ENCODE peak calls at places on chromosome 4, in four cellular contexts. A, H, C and W are unnamed samples.

GRCh38 chr4:106245176-106245575 is 70.8 kb downstream of the TBCK start:
- DNase-seq in H (no peak), C (no peak), A (no peak), W (no peak)

GRCh38 chr4:168551211-168551610 is 54.4 kb downstream of the PALLD start:
- DNase-seq in A (no peak), H (no peak), C (no peak), W (no peak)

GRCh38 chr4:142353149-142353738 is 492.9 kb downstream of the INPP4B start:
- DNase-seq in H (peak; percentile 53), A (no peak), C (peak; percentile 46), W (no peak)

GRCh38 chr4:138138774-138139173 is 103.4 kb downstream of the SLC7A11 start:
- DNase-seq in C (no peak), H (no peak), A (no peak), W (no peak)

GRCh38 chr4:141387299-141387698 is 166.6 kb downstream of the ZNF330 start:
- DNase-seq in A (no peak), H (no peak), C (no peak), W (no peak)

GRCh38 chr4:8921465-8921864 is 49.8 kb upstream of the HMX1 start:
- DNase-seq in H (no peak), A (no peak), C (no peak), W (no peak)

GRCh38 chr4:113673450-113673849 is 88.1 kb downstream of the CAMK2D start:
- DNase-seq in C (no peak), H (no peak), A (no peak), W (no peak)

GRCh38 chr4:705278-706082 is at the start of gene PCGF3:
- DNase-seq in A (peak; percentile 100), H (peak; percentile 93), C (peak; percentile 44), W (peak; percentile 97)

GRCh38 chr4:150240011-150240410 is 161.8 kb downstream of the DCLK2 start:
- DNase-seq in A (no peak), H (no peak), C (no peak), W (no peak)

GRCh38 chr4:164926301-164926700 is 49.3 kb downstream of the APELA start:
- DNase-seq in C (no peak), A (no peak), H (no peak), W (no peak)

GRCh38 chr4:78749258-78749971 is 26.7 kb upstream of the BMP2K start:
- DNase-seq in H (no peak), C (no peak), A (no peak), W (no peak)

GRCh38 chr4:91325495-91325894 is 978.3 kb upstream of the GRID2 start:
- DNase-seq in A (no peak), C (no peak), H (no peak), W (no peak)

GRCh38 chr4:65839288-65839919 is 169.1 kb upstream of the EPHA5 start:
- DNase-seq in H (no peak), A (no peak), C (no peak), W (no peak)

GRCh38 chr4:7371122-7371941 is 63.4 kb downstream of the PSAPL1 start:
- DNase-seq in A (peak; percentile 51), C (no peak), H (no peak), W (no peak)

GRCh38 chr4:147518846-147519767 is 38.2 kb downstream of the EDNRA start:
- DNase-seq in C (no peak), A (no peak), H (peak; percentile 14), W (peak; percentile 25)

GRCh38 chr4:110396963-110397362 is 79.0 kb upstream of the ENPEP start:
- DNase-seq in H (no peak), A (no peak), C (no peak), W (no peak)

GRCh38 chr4:168631241-168632151 is 134.6 kb downstream of the PALLD start:
- DNase-seq in H (peak; percentile 83), A (peak; percentile 90), C (no peak), W (peak; percentile 78)

GRCh38 chr4:137425281-137425680 is 107.0 kb downstream of the PCDH18 start:
- DNase-seq in A (no peak), C (no peak), H (no peak), W (no peak)

GRCh38 chr4:79576480-79576803 is 168.4 kb upstream of the GK2 start:
- DNase-seq in C (no peak), A (no peak), H (peak; percentile 23), W (no peak)

GRCh38 chr4:113822555-113823290 is 61.2 kb upstream of the CAMK2D start:
- DNase-seq in A (no peak), H (no peak), C (no peak), W (no peak)

GRCh38 chr4:82773049-82773448 is 25.5 kb downstream of the SCD5 start:
- DNase-seq in C (no peak), A (no peak), H (no peak), W (no peak)

GRCh38 chr4:118760493-118760892 is 75.3 kb downstream of the METTL14 start:
- DNase-seq in C (no peak), A (no peak), H (no peak), W (no peak)

DNA sequence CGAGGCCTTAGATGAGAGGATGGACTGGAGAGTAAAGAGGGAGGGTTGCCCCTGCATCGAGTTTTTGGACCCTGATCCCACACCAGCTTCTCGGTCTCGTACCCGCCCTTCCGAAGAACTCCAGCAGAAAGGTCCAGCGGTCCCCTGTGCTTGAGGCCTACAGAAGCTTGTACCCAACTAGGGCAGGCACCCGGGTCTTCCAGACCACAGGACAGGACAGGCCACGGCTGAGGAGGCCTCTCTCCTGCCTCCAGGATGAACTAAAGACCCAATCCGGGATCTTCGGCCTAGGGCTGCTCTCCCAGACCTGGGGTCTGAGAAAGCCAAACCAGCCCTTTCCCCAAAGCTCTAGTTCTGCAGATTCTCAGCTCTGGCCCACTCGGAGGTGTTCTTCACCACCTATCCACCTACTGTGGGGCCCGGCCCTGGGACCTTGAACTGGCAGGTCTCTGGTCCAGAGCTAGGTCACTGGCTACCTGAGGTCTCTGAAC is 1.2 kb downstream of the NKX3-2 start:
- DNase-seq in H (no peak), A (no peak), C (no peak), W (no peak)
- H3K4me3 ChIP-seq in H (peak overlapping the region; percentile 52), A (no peak overlapping the region), C (no peak overlapping the region), W (no peak overlapping the region)

DNA sequence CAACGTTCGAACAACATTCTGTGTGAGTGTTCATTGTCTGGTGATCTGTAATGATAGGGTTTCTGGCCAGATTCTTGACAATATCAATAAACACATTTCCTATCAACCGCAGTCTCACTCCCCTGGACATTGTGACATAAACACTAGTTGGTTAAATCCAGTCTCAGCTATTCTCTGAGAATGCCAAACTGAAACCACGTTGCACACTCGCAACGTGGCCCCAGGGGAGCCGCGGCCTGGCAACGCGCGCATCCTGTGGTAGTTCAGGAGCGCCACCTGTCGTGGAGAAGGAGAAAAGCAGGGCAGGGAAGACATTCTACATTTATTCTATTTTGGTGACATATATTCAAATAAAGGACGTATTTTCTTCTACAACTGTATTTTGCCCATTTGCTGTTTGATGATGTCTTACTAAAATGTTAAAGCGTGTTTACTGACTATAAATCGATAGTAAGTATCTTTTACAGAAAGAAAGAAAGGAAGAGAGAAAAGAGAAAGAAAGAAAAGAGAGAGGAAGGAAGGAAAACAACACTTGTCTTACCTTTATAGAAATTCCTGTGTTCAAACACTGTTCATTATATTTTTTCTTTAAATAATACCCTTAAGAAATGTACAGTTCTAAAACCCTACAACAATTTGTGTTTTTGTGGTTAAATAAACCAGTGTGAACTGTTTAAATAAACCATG is 738.3 kb upstream of the FRG1 start:
- DNase-seq in H (peak; percentile 45), C (peak; percentile 21), A (peak; percentile 84), W (peak; percentile 51)
- H3K4me3 ChIP-seq in H (no peak overlapping the region), C (peak overlapping the region; percentile 30), A (no peak overlapping the region), W (peak overlapping the region; percentile 29)

GRCh38 chr4:174135530-174135929 is 147.9 kb downstream of the FBXO8 start:
- DNase-seq in C (no peak), A (no peak), H (no peak), W (no peak)
- H3K4me3 ChIP-seq in C (no peak overlapping the region), A (peak overlapping the region; percentile 2), H (no peak overlapping the region), W (no peak overlapping the region)

DNA sequence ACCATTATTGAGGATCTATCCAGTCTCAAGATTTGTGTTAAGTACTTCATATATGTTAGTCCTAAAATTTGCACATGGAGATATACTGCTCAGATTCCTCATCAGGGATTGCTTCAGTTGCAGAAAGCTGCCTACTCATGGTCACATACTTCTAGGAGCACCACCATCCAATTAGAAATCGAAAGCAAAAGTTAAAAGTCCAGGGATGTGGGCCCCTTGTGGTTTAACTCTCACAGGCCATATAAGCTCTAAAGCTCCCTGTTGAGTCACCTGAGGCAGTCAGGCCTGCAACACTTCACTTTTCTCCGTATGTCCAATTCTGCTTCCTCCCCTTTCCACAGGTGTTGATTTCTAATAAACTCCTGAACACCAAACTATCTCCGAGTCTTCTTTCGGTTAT is 84.2 kb downstream of the CNOT6L start:
- DNase-seq in A (no peak), H (no peak), C (peak; percentile 34), W (no peak)
- H3K4me3 ChIP-seq in A (no peak overlapping the region), H (no peak overlapping the region), C (no peak overlapping the region), W (no peak overlapping the region)

GRCh38 chr4:1793496-1793840 is 375 bp downstream of the FGFR3 start:
- DNase-seq in C (no peak), H (no peak), A (peak; percentile 86), W (no peak)

GRCh38 chr4:1790005-1790404 is 3.1 kb upstream of the FGFR3 start:
- DNase-seq in A (no peak), H (no peak), C (no peak), W (no peak)

GRCh38 chr4:1792832-1793495 is at the start of gene FGFR3:
- DNase-seq in C (no peak), A (no peak), H (peak; percentile 58), W (peak; percentile 58)

GRCh38 chr4:1793940-1794808 is 1.1 kb downstream of the FGFR3 start:
- DNase-seq in A (no peak), H (no peak), C (no peak), W (no peak)

DNA sequence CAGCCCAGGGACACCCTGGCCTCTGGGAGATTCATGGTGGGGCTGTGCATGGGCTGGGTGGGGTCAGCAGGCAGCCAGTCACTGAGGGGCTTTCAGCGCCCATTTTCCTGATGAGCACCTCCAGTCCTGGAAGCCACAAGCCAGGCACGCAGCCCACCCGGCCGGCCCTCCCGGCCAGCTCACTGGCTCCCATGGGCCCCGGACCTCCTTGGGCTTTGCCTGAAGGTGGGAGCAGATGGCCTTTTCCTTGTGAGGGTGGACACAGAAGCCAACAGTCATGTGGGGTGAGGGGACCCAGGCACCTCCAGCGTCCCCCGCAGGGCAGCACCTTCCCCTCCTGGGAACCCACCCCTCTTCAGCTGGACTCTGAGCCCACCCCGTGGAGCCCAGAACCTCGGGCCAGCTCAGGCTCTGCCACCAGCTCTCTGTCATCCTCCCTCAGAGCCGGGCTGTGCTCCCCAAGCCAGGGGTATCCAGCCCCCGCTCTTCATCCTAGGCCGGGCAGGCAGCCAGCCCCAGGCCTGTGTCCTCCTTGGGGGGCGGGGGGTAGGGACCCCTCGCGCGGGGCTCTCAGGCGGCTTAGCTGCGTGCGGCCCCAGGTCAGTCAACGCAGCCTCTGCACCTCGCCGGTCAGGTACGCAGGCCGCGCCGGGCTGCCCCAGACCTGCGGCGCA is 798 bp upstream of the FGFR3 start:
- DNase-seq in A (no peak), C (no peak), H (no peak), W (no peak)
- H3K4me3 ChIP-seq in A (no peak overlapping the region), C (no peak overlapping the region), H (peak overlapping the region; percentile 17), W (no peak overlapping the region)

GRCh38 chr4:99091174-99091573 is 2.6 kb upstream of the ADH5 start:
- DNase-seq in C (no peak), A (no peak), H (no peak), W (no peak)
- H3K4me3 ChIP-seq in C (no peak overlapping the region), A (peak overlapping the region; percentile 97), H (no peak overlapping the region), W (no peak overlapping the region)